ENCODE peak calls at places on chromosomes 11 and 22, in ten cellular contexts. C is brain microvascular endothelial cell, J is body of pancreas, K is cardiac fibroblast, A is breast epithelium, G is GM10248, E is Peyer's patch, O is astrocyte of the spinal cord, S is neural progenitor cell, L is K562. T is an unnamed sample.

GRCh38 chr22:45094826-45095225 is 68.9 kb upstream of the NUP50 start:
- DNase-seq in G (no peak), C (no peak), O (no peak), L (no peak), J (no peak), A (no peak), E (no peak), K (no peak), S (no peak), T (no peak)

GRCh38 chr22:49491221-49491635 is 336.4 kb downstream of the BRD1 start:
- DNase-seq in L (no peak), C (no peak), S (no peak), E (no peak), J (no peak), A (no peak), G (no peak), O (no peak), K (no peak), T (no peak)

GRCh38 chr11:47002366-47002765 is 65.8 kb downstream of the CSTPP1 start:
- DNase-seq in K (no peak), E (no peak), C (no peak), O (no peak), J (no peak), G (no peak), A (no peak), S (no peak), L (no peak), T (no peak)

GRCh38 chr11:66547662-66548009 is 933 bp downstream of the ACTN3 start:
- DNase-seq in E (no peak), S (peak; percentile 88), J (no peak), C (no peak), A (no peak), L (no peak), K (no peak), O (no peak), G (no peak), T (no peak)

GRCh38 chr11:106727261-106727660 is 291.0 kb downstream of the GUCY1A2 start:
- DNase-seq in L (no peak), A (no peak), O (peak; percentile 22), J (no peak), C (no peak), E (no peak), K (no peak), S (no peak), G (no peak), T (no peak)

GRCh38 chr22:19878461-19879247 is 24.0 kb upstream of the GNB1L start:
- DNase-seq in J (no peak), A (peak; percentile 33), E (no peak), K (peak; percentile 68), L (no peak), O (peak; percentile 9), C (no peak), S (no peak), G (no peak), T (peak; percentile 21)

GRCh38 chr22:26139320-26139719 is 29.9 kb upstream of the SEZ6L start:
- DNase-seq in G (no peak), K (no peak), S (no peak), L (no peak), C (no peak), A (peak; percentile 53), E (no peak), J (peak; percentile 48), O (no peak), T (no peak)

GRCh38 chr11:100676901-100677300 is 10.2 kb upstream of the ARHGAP42 start:
- DNase-seq in O (no peak), L (no peak), S (no peak), A (no peak), E (no peak), C (peak; percentile 24), G (no peak), J (no peak), K (no peak), T (no peak)

GRCh38 chr11:616320-617220 is 820 bp upstream of the IRF7 start:
- DNase-seq in S (no peak), O (no peak), G (no peak), A (no peak), L (no peak), K (no peak), C (no peak), E (peak; percentile 56), J (no peak), T (no peak)

GRCh38 chr11:14336507-14337503 is 22.2 kb downstream of the RRAS2 start:
- DNase-seq in E (no peak), K (peak; percentile 96), O (peak; percentile 92), A (no peak), G (no peak), L (peak; percentile 25), S (no peak), J (no peak), C (peak; percentile 98), T (no peak)

GRCh38 chr11:122672892-122673291 is 17.4 kb downstream of the UBASH3B start:
- DNase-seq in K (peak; percentile 39), E (no peak), C (no peak), L (no peak), A (no peak), G (no peak), J (peak; percentile 40), S (no peak), O (no peak), T (no peak)

GRCh38 chr11:101241160-101241795 is 111.7 kb upstream of the PGR start:
- DNase-seq in K (no peak), G (no peak), E (no peak), J (no peak), L (no peak), O (no peak), S (no peak), A (no peak), C (no peak), T (no peak)

GRCh38 chr11:1706634-1707400 is 9.8 kb downstream of the KRTAP5-6 start:
- DNase-seq in J (peak; percentile 36), C (no peak), E (no peak), A (no peak), G (no peak), O (no peak), S (peak; percentile 19), K (no peak), L (no peak), T (no peak)

GRCh38 chr22:22397292-22397870 is 111.2 kb downstream of the ZNF280B start:
- DNase-seq in L (peak; percentile 37), K (peak; percentile 56), O (peak; percentile 17), J (peak; percentile 25), A (peak; percentile 69), S (peak; percentile 52), C (no peak), E (no peak), G (peak; percentile 3), T (no peak)

GRCh38 chr22:22392131-22392530 is 116.4 kb downstream of the ZNF280B start:
- DNase-seq in O (no peak), C (no peak), K (no peak), E (no peak), G (no peak), A (no peak), L (peak; percentile 28), S (no peak), J (no peak), T (no peak)

GRCh38 chr22:22395230-22395629 is 113.3 kb downstream of the ZNF280B start:
- DNase-seq in L (no peak), S (no peak), J (no peak), O (no peak), G (peak; percentile 23), C (no peak), A (no peak), E (no peak), K (no peak), T (no peak)

GRCh38 chr22:22396741-22397291 is 111.7 kb downstream of the ZNF280B start:
- DNase-seq in S (no peak), E (no peak), G (no peak), C (no peak), K (no peak), O (no peak), A (no peak), J (no peak), L (peak; percentile 32), T (no peak)

GRCh38 chr22:22394589-22394988 is 114.0 kb downstream of the ZNF280B start:
- DNase-seq in L (no peak), E (no peak), O (no peak), K (no peak), A (no peak), J (no peak), G (peak; percentile 4), S (no peak), C (no peak), T (no peak)
- TF ChIP-seq CTCF in L (no peak), E (no peak), O (no peak), K (no peak), A (no peak), J (no peak), G (no peak), S (no peak), C (no peak), T (no peak)

GRCh38 chr11:126147268-126148111 is 64.0 kb downstream of the RPUSD4 start:
- DNase-seq in O (no peak), S (peak; percentile 55), J (no peak), K (no peak), A (no peak), C (no peak), G (no peak), E (no peak), L (no peak), T (no peak)
- TF ChIP-seq CTCF in O (no peak), S (peak; percentile 5), J (no peak), K (no peak), A (no peak), C (no peak), G (no peak), E (no peak), L (no peak), T (no peak)

GRCh38 chr22:23269441-23270211 is 89.3 kb downstream of the BCR start:
- DNase-seq in L (peak; percentile 66), S (no peak), A (no peak), E (no peak), K (no peak), G (peak; percentile 49), C (no peak), J (no peak), O (no peak), T (no peak)

GRCh38 chr22:23271597-23271908 is 91.2 kb downstream of the BCR start:
- DNase-seq in K (no peak), E (no peak), C (no peak), J (no peak), L (peak; percentile 59), S (no peak), O (no peak), G (no peak), A (no peak), T (no peak)

GRCh38 chr22:23270798-23271596 is 90.7 kb downstream of the BCR start:
- DNase-seq in A (no peak), J (no peak), K (no peak), L (peak; percentile 60), S (no peak), E (no peak), C (no peak), G (no peak), O (no peak), T (no peak)

GRCh38 chr22:23268877-23269276 is 88.6 kb downstream of the BCR start:
- DNase-seq in S (no peak), O (no peak), L (peak; percentile 60), G (peak; percentile 55), J (no peak), C (no peak), K (no peak), E (no peak), A (no peak), T (no peak)

GRCh38 chr22:23270212-23270733 is 90.0 kb downstream of the BCR start:
- DNase-seq in K (no peak), C (no peak), E (no peak), J (no peak), G (no peak), S (peak; percentile 34), L (peak; percentile 61), A (no peak), O (no peak), T (no peak)
- TF ChIP-seq CTCF in K (no peak), C (peak; percentile 48), E (no peak), J (no peak), G (no peak), S (peak; percentile 28), L (peak; percentile 87), A (no peak), O (peak; percentile 53), T (no peak)

GRCh38 chr11:77191823-77192495 is 63.9 kb downstream of the MYO7A start:
- DNase-seq in J (peak; percentile 90), S (peak; percentile 89), O (peak; percentile 25), G (peak; percentile 46), A (peak; percentile 86), K (peak; percentile 71), E (peak; percentile 80), L (peak; percentile 86), C (peak; percentile 23), T (no peak)
- TF ChIP-seq CTCF in J (peak; percentile 87), S (peak; percentile 86), O (peak; percentile 59), G (peak; percentile 68), A (peak; percentile 92), K (peak; percentile 74), E (peak; percentile 83), L (peak; percentile 98), C (peak; percentile 78), T (no peak)

T was measured in omental fat pad.